ENCODE peak calls at places on chromosomes 1 and 21, in six cellular contexts. N is H1, A is mesenchymal stem cell, C is IMR-90, F is H9, O is trophoblast cell. Q is an unnamed sample.

GRCh38 chr1:201508809-201509208 is 1.9 kb upstream of the CSRP1 start:
- DNase-seq in O (no peak), F (no peak), C (peak; percentile 81), A (peak; percentile 70), N (no peak), Q (no peak)

GRCh38 chr1:16012590-16013219 is 5.1 kb downstream of the HSPB7 start:
- DNase-seq in O (no peak), C (peak; percentile 38), N (peak; percentile 64), A (peak; percentile 94), F (peak; percentile 93), Q (no peak)

GRCh38 chr1:197838836-197839235 is 63.6 kb upstream of the DENND1B start:
- DNase-seq in F (no peak), C (peak; percentile 90), N (no peak), O (no peak), A (peak; percentile 71), Q (no peak)

GRCh38 chr21:44024895-44025353 is 12.8 kb downstream of the TRAPPC10 start:
- DNase-seq in A (peak; percentile 92), F (no peak), O (peak; percentile 8), N (no peak), C (peak; percentile 67), Q (no peak)

GRCh38 chr1:177163844-177164379 is 600 bp downstream of the ASTN1 start:
- DNase-seq in O (no peak), F (no peak), A (no peak), N (no peak), C (no peak), Q (no peak)

GRCh38 chr1:205939690-205940330 is 3.4 kb downstream of the SLC26A9 start:
- DNase-seq in F (peak; percentile 86), N (peak; percentile 44), C (no peak), A (no peak), O (no peak), Q (peak; percentile 40)

GRCh38 chr1:47433453-47434050 is 4.3 kb upstream of the FOXD2 start:
- DNase-seq in F (no peak), A (no peak), C (no peak), O (no peak), N (no peak), Q (no peak)

GRCh38 chr1:6614019-6614952 is 755 bp downstream of the PHF13 start:
- DNase-seq in O (no peak), F (no peak), N (no peak), A (peak; percentile 41), C (peak; percentile 21), Q (no peak)

GRCh38 chr1:224621813-224622682 is 5.9 kb downstream of the CNIH3 start:
- DNase-seq in C (no peak), N (no peak), O (no peak), F (no peak), A (no peak), Q (no peak)

GRCh38 chr1:214494706-214495105 is 56.7 kb downstream of the PTPN14 start:
- DNase-seq in O (peak; percentile 51), C (no peak), A (no peak), N (no peak), F (no peak), Q (no peak)

GRCh38 chr1:20373286-20373685 is 82.6 kb downstream of the VWA5B1 start:
- DNase-seq in A (no peak), N (no peak), C (no peak), F (peak; percentile 42), O (no peak), Q (no peak)

GRCh38 chr21:33080376-33080775 is 10.4 kb downstream of the OLIG1 start:
- DNase-seq in N (no peak), O (no peak), F (no peak), A (no peak), C (no peak), Q (no peak)

GRCh38 chr1:42456010-42456753 is at the start of the genes PPCS and ZMYND12:
- DNase-seq in N (no peak), C (peak; percentile 76), A (peak; percentile 93), O (peak; percentile 83), F (peak; percentile 87), Q (peak; percentile 78)

GRCh38 chr1:209653915-209654351 is 1.7 kb upstream of the LAMB3 start:
- DNase-seq in C (no peak), A (no peak), N (no peak), F (no peak), O (no peak), Q (no peak)

GRCh38 chr1:151326619-151327222 is 495 bp downstream of the PI4KB start:
- DNase-seq in C (peak; percentile 49), A (peak; percentile 84), N (no peak), O (no peak), F (no peak), Q (no peak)

GRCh38 chr1:30754684-30755171 is 2.8 kb downstream of the LAPTM5 start:
- DNase-seq in C (no peak), F (no peak), N (no peak), A (no peak), O (peak; percentile 16), Q (no peak)

DNA sequence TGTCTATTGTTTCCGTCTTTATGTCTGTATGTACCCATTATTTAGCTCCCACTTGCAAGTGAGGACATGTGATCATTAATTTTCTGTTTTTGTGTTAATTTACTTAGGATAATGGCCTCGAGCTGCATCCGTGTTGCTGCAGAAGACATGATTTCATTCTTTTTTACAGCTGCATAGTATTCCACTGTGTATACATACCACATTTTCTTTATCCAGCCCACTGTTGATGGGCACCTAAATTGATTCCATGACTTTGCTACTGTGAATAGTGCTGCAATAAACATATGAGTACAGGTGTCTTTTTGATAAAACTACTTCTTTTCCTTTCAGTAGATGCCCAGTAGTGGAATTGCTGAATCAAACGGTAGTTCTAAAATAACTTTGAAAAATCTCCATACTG is 12.7 kb upstream of the SLAMF1 start:
- DNase-seq in N (no peak), F (no peak), C (no peak), A (no peak), O (no peak), Q (no peak)
- H4K8ac ChIP-seq in N (no peak overlapping the region), F (no peak overlapping the region), C (no peak overlapping the region), A (no peak overlapping the region), O (no peak overlapping the region), Q (no peak overlapping the region)

GRCh38 chr21:41659791-41660560 is 106.9 kb downstream of the RIPK4 start:
- DNase-seq in C (peak; percentile 24), N (no peak), A (no peak), F (no peak), O (no peak), Q (no peak)

GRCh38 chr21:41663805-41664788 is 102.8 kb downstream of the RIPK4 start:
- DNase-seq in C (peak; percentile 32), F (no peak), N (no peak), A (peak; percentile 44), O (peak; percentile 13), Q (peak; percentile 20)

GRCh38 chr21:41662761-41663160 is 104.1 kb downstream of the RIPK4 start:
- DNase-seq in O (no peak), C (no peak), F (no peak), A (no peak), N (no peak), Q (no peak)

GRCh38 chr21:41660748-41661147 is 106.1 kb downstream of the RIPK4 start:
- DNase-seq in O (no peak), N (no peak), A (no peak), F (no peak), C (no peak), Q (no peak)

GRCh38 chr21:41662161-41662560 is 104.7 kb downstream of the RIPK4 start:
- DNase-seq in N (no peak), C (no peak), A (no peak), O (no peak), F (no peak), Q (no peak)
- H2BK120ac ChIP-seq in N (no peak overlapping the region), C (no peak overlapping the region), A (no peak overlapping the region), O (no peak overlapping the region), F (no peak overlapping the region), Q (no peak overlapping the region)

GRCh38 chr1:3975903-3976630 is 76.0 kb upstream of the C1orf174 start:
- DNase-seq in F (no peak), O (no peak), C (no peak), N (no peak), A (no peak), Q (no peak)

GRCh38 chr1:3968851-3969250 is 68.8 kb upstream of the C1orf174 start:
- DNase-seq in C (no peak), A (no peak), F (no peak), N (no peak), O (no peak), Q (peak; percentile 12)

GRCh38 chr1:3976821-3977220 is 76.7 kb upstream of the C1orf174 start:
- DNase-seq in O (no peak), C (no peak), F (no peak), A (no peak), N (no peak), Q (no peak)

GRCh38 chr1:3971981-3972380 is 71.9 kb upstream of the C1orf174 start:
- DNase-seq in O (no peak), C (no peak), A (no peak), N (no peak), F (no peak), Q (no peak)
- H4K91ac ChIP-seq in O (no peak overlapping the region), C (no peak overlapping the region), A (no peak overlapping the region), N (no peak overlapping the region), F (no peak overlapping the region), Q (no peak overlapping the region)

GRCh38 chr1:11099310-11100148 is at the start of gene EXOSC10:
- DNase-seq in A (peak; percentile 89), N (peak; percentile 73), C (peak; percentile 77), F (peak; percentile 94), O (peak; percentile 89), Q (peak; percentile 90)
- H4K8ac ChIP-seq in A (peak within 1 kb of the TSS; percentile 98), N (peak within 1 kb of the TSS; percentile 100), C (peak within 1 kb of the TSS; percentile 97), F (no peak within 1 kb of the TSS), O (peak within 1 kb of the TSS; percentile 87), Q (peak within 1 kb of the TSS; percentile 98)

GRCh38 chr1:167207940-167208623 is 12.6 kb upstream of the POU2F1 start:
- DNase-seq in N (no peak), A (no peak), F (no peak), C (no peak), O (no peak), Q (no peak)
- H2BK120ac ChIP-seq in N (no peak overlapping the region), A (no peak overlapping the region), F (no peak overlapping the region), C (no peak overlapping the region), O (no peak overlapping the region), Q (no peak overlapping the region)

GRCh38 chr21:45313682-45314081 is 26.0 kb upstream of the POFUT2 start:
- DNase-seq in F (no peak), O (no peak), A (no peak), C (no peak), N (no peak), Q (no peak)
- H4K91ac ChIP-seq in F (no peak overlapping the region), O (no peak overlapping the region), A (no peak overlapping the region), C (no peak overlapping the region), N (no peak overlapping the region), Q (no peak overlapping the region)